ENCODE peak calls at places on chromosomes 13 and 19, in ten cellular contexts. U is effector memory CD4-positive, alpha-beta T cell; E is stimulated activated naive CD8-positive, alpha-beta T cell treated with anti-CD3 and anti-CD28 coated beads, Interleukin-15, Interleukin-2, amounts not matched to agents 100 U/mL and 50 U/mL, for 24 hours; Z is stimulated activated CD8-positive, alpha-beta memory T cell treated with anti-CD3 and anti-CD28 coated beads, Interleukin-4, amount 100 ng/mL, for 48 hours; T is fibroblast of villous mesenchyme; I is mucosa of descending colon; F is type B pancreatic cell; A is NCI-H510A treated with DMSO at 0.1 percent for 48 hours; S is astrocyte of the hippocampus; N is NCI-H1092 treated with DMSO at 0.1 percent for 48 hours. H is an unnamed sample.

GRCh38 chr13:94329277-94329676 is 150.2 kb downstream of the DCT start:
- DNase-seq in I (no peak), F (no peak), N (no peak), E (no peak), A (no peak), S (peak), Z (no peak), T (peak), U (no peak), H (no peak)

GRCh38 chr19:17244618-17245534 is 843 bp downstream of the NR2F6 start:
- DNase-seq in T (no peak), A (no peak), E (no peak), N (no peak), I (peak), F (no peak), U (no peak), S (peak), Z (no peak), H (no peak)

GRCh38 chr13:88339271-88339741 is 668.1 kb downstream of the SLITRK5 start:
- DNase-seq in S (no peak), E (no peak), N (no peak), U (no peak), A (no peak), Z (no peak), I (peak), F (no peak), T (no peak), H (no peak)

GRCh38 chr13:98576215-98576945 is 527 bp downstream of the STK24 start:
- DNase-seq in E (peak), I (peak), T (peak), Z (peak), F (peak), U (peak), S (peak), N (peak), A (no peak), H (peak)

GRCh38 chr19:44770550-44771257 is 7.0 kb upstream of the CBLC start:
- DNase-seq in I (peak), T (peak), Z (peak), A (peak), S (peak), U (peak), N (peak), F (peak), E (peak), H (peak)

GRCh38 chr19:32339988-32340874 is 5.2 kb upstream of the ZNF507 start:
- DNase-seq in F (no peak), U (no peak), Z (peak), I (peak), E (peak), N (peak), S (peak), T (peak), A (no peak), H (no peak)

GRCh38 chr19:13153627-13154240 is 3.5 kb downstream of the IER2 start:
- DNase-seq in N (peak), S (peak), Z (no peak), T (peak), I (peak), E (no peak), F (no peak), U (no peak), A (no peak), H (no peak)

GRCh38 chr13:73231456-73231855 is 172.7 kb downstream of the KLF5 start:
- DNase-seq in A (no peak), U (no peak), T (no peak), F (no peak), E (no peak), S (no peak), I (no peak), N (no peak), Z (no peak), H (no peak)

GRCh38 chr13:95624020-95624419 is 20.5 kb downstream of the DZIP1 start:
- DNase-seq in Z (no peak), F (no peak), N (peak), S (peak), E (peak), I (no peak), U (no peak), T (peak), A (peak), H (no peak)

GRCh38 chr13:42548731-42549554 is 25.0 kb upstream of the TNFSF11 start:
- DNase-seq in T (peak), I (peak), Z (peak), E (peak), N (no peak), U (no peak), S (peak), F (no peak), A (no peak), H (no peak)

GRCh38 chr19:52941941-52942370 is 18.7 kb upstream of the ZNF888 start:
- DNase-seq in Z (peak), S (peak), T (peak), N (no peak), E (peak), I (peak), U (no peak), F (no peak), A (no peak), H (no peak)